ENCODE peak calls at places on chromosomes 7 and 10, in seven cellular contexts. U, R, C, I, E, D and B are unnamed samples.

GRCh38 chr7:5557920-5558401 is 134.3 kb upstream of the TNRC18 start:
- DNase-seq in U (peak; percentile 78), R (peak; percentile 66), C (no peak), I (peak; percentile 65), E (no peak), D (peak; percentile 69), B (no peak)

GRCh38 chr7:70446448-70447143 is 685.3 kb upstream of the GALNT17 start:
- DNase-seq in U (no peak), R (no peak), C (no peak), I (no peak), E (no peak), D (no peak), B (no peak)

GRCh38 chr7:140122975-140123374 is 53.8 kb downstream of the KDM7A start:
- DNase-seq in U (no peak), R (no peak), C (no peak), I (no peak), E (no peak), D (no peak), B (no peak)

GRCh38 chr10:77398986-77399755 is 238.4 kb downstream of the KCNMA1 start:
- DNase-seq in U (no peak), R (no peak), C (no peak), I (no peak), E (no peak), D (no peak), B (no peak)

GRCh38 chr10:17744395-17744841 is 7.6 kb upstream of the TMEM236 start:
- DNase-seq in U (no peak), R (no peak), C (no peak), I (no peak), E (no peak), D (no peak), B (no peak)

GRCh38 chr7:46320956-46321355 is 399.9 kb upstream of the IGFBP3 start:
- DNase-seq in U (no peak), R (no peak), C (no peak), I (no peak), E (no peak), D (no peak), B (no peak)

GRCh38 chr7:84735021-84735420 is 451.8 kb downstream of the SEMA3D start:
- DNase-seq in U (no peak), R (no peak), C (no peak), I (no peak), E (no peak), D (no peak), B (no peak)

GRCh38 chr10:48932831-48933670 is 6.6 kb downstream of the LRRC18 start:
- DNase-seq in U (no peak), R (no peak), C (no peak), I (no peak), E (no peak), D (no peak), B (no peak)

GRCh38 chr10:18681971-18682403 is 22.8 kb downstream of the ARL5B start:
- DNase-seq in U (no peak), R (no peak), C (no peak), I (peak; percentile 48), E (no peak), D (no peak), B (no peak)

GRCh38 chr7:151682831-151683614 is 163.3 kb upstream of the RHEB start:
- DNase-seq in U (no peak), R (no peak), C (no peak), I (no peak), E (no peak), D (no peak), B (no peak)

GRCh38 chr7:69873512-69873911 is 275.2 kb downstream of the AUTS2 start:
- DNase-seq in U (no peak), R (no peak), C (no peak), I (no peak), E (no peak), D (no peak), B (no peak)

GRCh38 chr7:47344171-47344955 is 237.5 kb downstream of the TNS3 start:
- DNase-seq in U (no peak), R (no peak), C (no peak), I (no peak), E (no peak), D (no peak), B (no peak)

GRCh38 chr10:128526793-128527375 is 400.7 kb upstream of the MKI67 start:
- DNase-seq in U (no peak), R (no peak), C (no peak), I (no peak), E (no peak), D (no peak), B (no peak)

GRCh38 chr7:87318741-87319140 is 26.7 kb upstream of the CROT start:
- DNase-seq in U (no peak), R (no peak), C (no peak), I (no peak), E (no peak), D (no peak), B (no peak)

GRCh38 chr10:7968510-7968909 is 86.0 kb upstream of the GATA3 start:
- DNase-seq in U (no peak), R (no peak), C (no peak), I (no peak), E (no peak), D (no peak), B (no peak)

GRCh38 chr10:36341466-36341865 is 699.4 kb upstream of the FZD8 start:
- DNase-seq in U (no peak), R (no peak), C (no peak), I (no peak), E (no peak), D (no peak), B (no peak)

GRCh38 chr10:124323806-124324205 is 94.9 kb downstream of the OAT start:
- DNase-seq in U (no peak), R (no peak), C (no peak), I (no peak), E (no peak), D (no peak), B (no peak)

GRCh38 chr10:36759111-36759805 is 366.1 kb upstream of the ANKRD30A start:
- DNase-seq in U (no peak), R (no peak), C (no peak), I (peak; percentile 55), E (peak; percentile 47), D (no peak), B (no peak)

GRCh38 chr7:115319536-115319935 is 397.6 kb downstream of the MDFIC start:
- DNase-seq in U (no peak), R (no peak), C (no peak), I (no peak), E (no peak), D (no peak), B (no peak)

GRCh38 chr7:35185908-35186731 is 67.8 kb downstream of the TBX20 start:
- DNase-seq in U (no peak), R (peak; percentile 68), C (no peak), I (no peak), E (peak; percentile 36), D (no peak), B (no peak)

GRCh38 chr7:50502001-50502684 is 52.0 kb upstream of the FIGNL1 start:
- DNase-seq in U (peak; percentile 74), R (no peak), C (no peak), I (peak; percentile 75), E (peak; percentile 77), D (peak; percentile 58), B (no peak)

GRCh38 chr10:79399242-79399831 is 46.1 kb downstream of the ZCCHC24 start:
- DNase-seq in U (peak; percentile 89), R (peak; percentile 42), C (no peak), I (peak; percentile 49), E (peak; percentile 98), D (peak; percentile 71), B (no peak)

GRCh38 chr7:30519122-30519521 is 14.5 kb upstream of the GGCT start:
- DNase-seq in U (no peak), R (no peak), C (no peak), I (no peak), E (no peak), D (no peak), B (no peak)

GRCh38 chr10:68251625-68252275 is 19.8 kb upstream of the ATOH7 start:
- DNase-seq in U (no peak), R (no peak), C (no peak), I (no peak), E (no peak), D (no peak), B (no peak)

GRCh38 chr10:133529576-133529946 is 2.4 kb downstream of the CYP2E1 start:
- DNase-seq in U (no peak), R (no peak), C (no peak), I (no peak), E (no peak), D (no peak), B (no peak)

GRCh38 chr10:14738011-14738510 is 36.6 kb downstream of the FAM107B start:
- DNase-seq in U (no peak), R (no peak), C (no peak), I (no peak), E (no peak), D (no peak), B (no peak)

GRCh38 chr10:44647473-44647872 is 262.6 kb upstream of the CXCL12 start:
- DNase-seq in U (no peak), R (no peak), C (no peak), I (no peak), E (no peak), D (no peak), B (no peak)

GRCh38 chr10:73992899-73993788 is 4.8 kb upstream of the VCL start:
- DNase-seq in U (no peak), R (no peak), C (no peak), I (no peak), E (no peak), D (no peak), B (no peak)

GRCh38 chr7:121113288-121113687 is 124.8 kb downstream of the CPED1 start:
- DNase-seq in U (no peak), R (no peak), C (no peak), I (peak; percentile 29), E (no peak), D (no peak), B (no peak)

GRCh38 chr7:99693427-99694200 is 13.8 kb upstream of the CYP3A5 start:
- DNase-seq in U (peak; percentile 60), R (peak; percentile 45), C (no peak), I (no peak), E (no peak), D (no peak), B (no peak)

GRCh38 chr7:34034728-34035127 is 129.4 kb downstream of the BMPER start:
- DNase-seq in U (no peak), R (no peak), C (no peak), I (no peak), E (no peak), D (no peak), B (no peak)

GRCh38 chr7:108402865-108403264 is 53.4 kb downstream of the NRCAM start:
- DNase-seq in U (no peak), R (no peak), C (no peak), I (no peak), E (no peak), D (no peak), B (no peak)

GRCh38 chr10:103564799-103565365 is 71.4 kb downstream of the NEURL1 start:
- DNase-seq in U (no peak), R (no peak), C (peak; percentile 16), I (no peak), E (peak; percentile 69), D (no peak), B (no peak)

GRCh38 chr10:110815354-110816004 is 56.2 kb upstream of the PDCD4 start:
- DNase-seq in U (no peak), R (no peak), C (no peak), I (no peak), E (no peak), D (no peak), B (no peak)

GRCh38 chr10:7789390-7789789 is 1.4 kb downstream of the ATP5F1C start:
- DNase-seq in U (no peak), R (peak; percentile 14), C (no peak), I (peak; percentile 13), E (no peak), D (no peak), B (no peak)

GRCh38 chr7:158351481-158351880 is 236.1 kb downstream of the PTPRN2 start:
- DNase-seq in U (no peak), R (no peak), C (no peak), I (no peak), E (no peak), D (no peak), B (no peak)

GRCh38 chr7:35828817-35829216 is 28.0 kb downstream of the SEPTIN7 start:
- DNase-seq in U (no peak), R (no peak), C (no peak), I (peak; percentile 81), E (peak; percentile 18), D (no peak), B (no peak)

GRCh38 chr10:79385392-79385795 is 38.1 kb downstream of the PPIF start:
- DNase-seq in U (peak; percentile 41), R (no peak), C (no peak), I (no peak), E (no peak), D (no peak), B (no peak)